ENCODE peak calls at places on chromosomes 3 and 15, in five cellular contexts. O is fibroblast of lung; Y is CD4-positive, alpha-beta T cell; T is heart left ventricle; H is left ventricle myocardium inferior. Q is an unnamed sample.

GRCh38 chr3:186772886-186773417 is 10.4 kb upstream of the EIF4A2 start:
- DNase-seq in Y (peak), H (peak), O (peak), T (peak), Q (no peak)

GRCh38 chr3:188972313-188972712 is 199.5 kb upstream of the TPRG1 start:
- DNase-seq in T (no peak), H (no peak), Y (no peak), O (no peak), Q (no peak)

GRCh38 chr3:55487376-55488241 is 503 bp upstream of the WNT5A start:
- DNase-seq in O (peak), H (peak), Y (no peak), T (peak), Q (peak)

GRCh38 chr15:50790778-50791536 is 25.5 kb upstream of the SPPL2A start:
- DNase-seq in O (no peak), T (no peak), Y (no peak), H (no peak), Q (no peak)

GRCh38 chr15:47513496-47513895 is 203.8 kb upstream of the SEMA6D start:
- DNase-seq in O (no peak), H (no peak), T (no peak), Y (no peak), Q (no peak)

GRCh38 chr15:68559342-68560310 is 19.2 kb upstream of the CORO2B start:
- DNase-seq in H (peak), Y (peak), T (peak), O (peak), Q (peak)

GRCh38 chr3:54670269-54671000 is 257.4 kb downstream of the LRTM1 start:
- DNase-seq in Y (no peak), H (no peak), O (no peak), T (no peak), Q (no peak)

GRCh38 chr15:31250033-31250432 is 76.6 kb upstream of the KLF13 start:
- DNase-seq in T (no peak), O (no peak), H (no peak), Y (no peak), Q (no peak)

GRCh38 chr3:177478170-177478859 is 281.0 kb upstream of the TBL1XR1 start:
- DNase-seq in Y (no peak), H (no peak), O (peak), T (no peak), Q (peak)

GRCh38 chr3:37481986-37482385 is 307.6 kb upstream of the LRRFIP2 start:
- DNase-seq in Y (no peak), H (no peak), O (no peak), T (no peak), Q (no peak)

GRCh38 chr3:14413381-14414071 is 11.1 kb downstream of the SLC6A6 start:
- DNase-seq in T (no peak), O (peak), Y (no peak), H (no peak), Q (no peak)

GRCh38 chr3:123610331-123610730 is 25.5 kb upstream of the HACD2 start:
- DNase-seq in H (no peak), Y (no peak), T (no peak), O (no peak), Q (peak)

GRCh38 chr15:49370782-49371181 is 52.3 kb upstream of the FGF7 start:
- DNase-seq in Y (no peak), O (peak), T (no peak), H (no peak), Q (no peak)

GRCh38 chr3:23640472-23641146 is 165.1 kb upstream of the UBE2E1 start:
- DNase-seq in T (no peak), O (no peak), H (no peak), Y (no peak), Q (no peak)

GRCh38 chr3:72490688-72491430 is 357.4 kb downstream of the SHQ1 start:
- DNase-seq in O (no peak), H (no peak), Y (no peak), T (no peak), Q (no peak)

GRCh38 chr3:159987291-159987711 is 1.3 kb upstream of the IL12A start:
- DNase-seq in O (peak), T (no peak), H (no peak), Y (no peak), Q (no peak)

GRCh38 chr15:68275165-68275746 is 2.3 kb upstream of the FEM1B start:
- DNase-seq in O (no peak), T (no peak), H (no peak), Y (no peak), Q (no peak)

GRCh38 chr3:38124324-38125122 is 12.4 kb downstream of the ACAA1 start:
- DNase-seq in T (no peak), O (no peak), Y (no peak), H (no peak), Q (no peak)

GRCh38 chr3:137205394-137206060 is 247.7 kb downstream of the IL20RB start:
- DNase-seq in T (no peak), O (peak), H (no peak), Y (no peak), Q (no peak)

GRCh38 chr3:49173792-49174170 is 2.4 kb downstream of the KLHDC8B start:
- DNase-seq in O (peak), T (peak), Y (no peak), H (peak), Q (no peak)

GRCh38 chr3:79761441-79761840 is 6.4 kb downstream of the ROBO1 start:
- DNase-seq in T (no peak), H (no peak), O (no peak), Y (no peak), Q (peak)

GRCh38 chr15:43954181-43954621 is 127.4 kb downstream of the WDR76 start:
- DNase-seq in Y (no peak), O (peak), H (no peak), T (no peak), Q (no peak)

GRCh38 chr3:155853214-155854146 is 747 bp downstream of the SLC33A1 start:
- DNase-seq in H (peak), T (peak), Y (no peak), O (peak), Q (peak)

GRCh38 chr3:172616061-172616461 is 92.8 kb upstream of the TNFSF10 start:
- DNase-seq in Y (no peak), T (no peak), O (peak), H (no peak), Q (no peak)

GRCh38 chr3:98793971-98794370 is 30.8 kb downstream of the ST3GAL6 start:
- DNase-seq in T (no peak), O (peak), Y (no peak), H (no peak), Q (no peak)

GRCh38 chr3:149471991-149472390 is 2.5 kb upstream of the TM4SF4 start:
- DNase-seq in H (no peak), T (no peak), O (peak), Y (no peak), Q (no peak)

GRCh38 chr15:88890495-88890894 is 4.8 kb downstream of the HAPLN3 start:
- DNase-seq in O (peak), Y (no peak), T (no peak), H (no peak), Q (no peak)

GRCh38 chr3:96294143-96294542 is 520.3 kb upstream of the EPHA6 start:
- DNase-seq in H (no peak), Y (no peak), O (no peak), T (no peak), Q (no peak)

GRCh38 chr3:190911382-190911781 is 48.9 kb upstream of the GMNC start:
- DNase-seq in Y (no peak), O (no peak), H (no peak), T (no peak), Q (peak)

GRCh38 chr3:181699171-181699903 is 12.4 kb upstream of the SOX2 start:
- DNase-seq in T (no peak), H (no peak), Y (no peak), O (peak), Q (no peak)

GRCh38 chr3:142853270-142854163 is 35.4 kb downstream of the PCOLCE2 start:
- DNase-seq in T (peak), Y (no peak), O (peak), H (peak), Q (peak)

GRCh38 chr3:53045107-53045783 is 628 bp downstream of the SFMBT1 start:
- DNase-seq in O (peak), H (peak), T (peak), Y (peak), Q (peak)

GRCh38 chr3:61687206-61687605 is 125.8 kb downstream of the PTPRG start:
- DNase-seq in Y (no peak), O (no peak), T (no peak), H (no peak), Q (no peak)

GRCh38 chr3:122572940-122573412 is 4.5 kb upstream of the PARP15 start:
- DNase-seq in O (peak), H (no peak), Y (no peak), T (no peak), Q (peak)

GRCh38 chr3:13785853-13786455 is 93.9 kb downstream of the WNT7A start:
- DNase-seq in O (no peak), Y (no peak), T (no peak), H (no peak), Q (no peak)

GRCh38 chr15:73686781-73687256 is 2.6 kb downstream of the CD276 start:
- DNase-seq in T (no peak), Y (no peak), O (peak), H (no peak), Q (no peak)
- TF ChIP-seq CTCF in T (no peak), Y (no peak), O (no peak), H (no peak), Q (no peak)

GRCh38 chr3:127747066-127747465 is 74.3 kb downstream of the ABTB1 start:
- DNase-seq in O (no peak), H (no peak), Y (no peak), T (no peak), Q (no peak)

GRCh38 chr3:127746400-127747057 is 73.8 kb downstream of the ABTB1 start:
- DNase-seq in O (no peak), T (peak), Y (no peak), H (peak), Q (no peak)

GRCh38 chr3:127749361-127749760 is 73.0 kb downstream of the MGLL start:
- DNase-seq in H (no peak), Y (no peak), O (peak), T (no peak), Q (no peak)

GRCh38 chr3:127748754-127749327 is 73.5 kb downstream of the MGLL start:
- DNase-seq in T (peak), O (peak), Y (no peak), H (no peak), Q (no peak)

GRCh38 chr3:127747751-127748521 is 74.4 kb downstream of the MGLL start:
- DNase-seq in Y (no peak), T (peak), H (peak), O (peak), Q (no peak)
- TF ChIP-seq CTCF in Y (no peak), T (no peak), H (peak), O (no peak), Q (no peak)

GRCh38 chr15:95024388-95024787 is 793.0 kb downstream of the MCTP2 start:
- DNase-seq in O (peak), T (no peak), H (no peak), Y (no peak), Q (peak)
- TF ChIP-seq CTCF in O (peak), T (peak), H (peak), Y (no peak), Q (peak)

DNA sequence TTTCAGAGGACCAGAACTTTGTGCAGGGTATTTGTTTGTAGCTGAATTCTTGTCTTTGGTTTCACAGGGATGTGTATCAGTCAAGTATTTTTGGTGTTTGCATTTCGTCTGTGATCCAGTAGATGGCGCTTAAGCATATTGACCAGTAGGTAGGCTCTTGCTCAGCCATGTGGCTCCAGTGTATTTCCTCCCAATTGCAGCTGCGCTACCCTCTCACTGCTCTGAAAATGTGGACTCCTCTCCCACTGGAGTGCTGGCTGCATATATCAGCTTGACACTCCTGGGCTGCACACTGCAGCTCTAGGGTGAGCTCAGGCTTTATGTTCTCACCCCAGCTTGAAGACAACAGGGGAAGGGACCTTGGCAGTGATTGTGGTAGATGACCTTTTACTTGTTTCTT is 1264.3 kb upstream of the ALCAM start:
- DNase-seq in T (no peak), H (no peak), O (peak), Y (no peak), Q (peak)
- TF ChIP-seq CTCF in T (peak), H (peak), O (peak), Y (no peak), Q (peak)

GRCh38 chr3:170806676-170807075 is 63.3 kb downstream of the RPL22L1 start:
- DNase-seq in Y (no peak), H (no peak), T (no peak), O (peak), Q (no peak)

GRCh38 chr3:170811515-170811914 is 58.5 kb downstream of the RPL22L1 start:
- DNase-seq in Y (no peak), O (peak), T (no peak), H (no peak), Q (no peak)

GRCh38 chr3:170808041-170808440 is 62.0 kb downstream of the RPL22L1 start:
- DNase-seq in H (no peak), O (no peak), Y (no peak), T (no peak), Q (peak)

GRCh38 chr3:170809975-170810357 is 60.0 kb downstream of the RPL22L1 start:
- DNase-seq in T (no peak), Y (no peak), H (no peak), O (peak), Q (no peak)

DNA sequence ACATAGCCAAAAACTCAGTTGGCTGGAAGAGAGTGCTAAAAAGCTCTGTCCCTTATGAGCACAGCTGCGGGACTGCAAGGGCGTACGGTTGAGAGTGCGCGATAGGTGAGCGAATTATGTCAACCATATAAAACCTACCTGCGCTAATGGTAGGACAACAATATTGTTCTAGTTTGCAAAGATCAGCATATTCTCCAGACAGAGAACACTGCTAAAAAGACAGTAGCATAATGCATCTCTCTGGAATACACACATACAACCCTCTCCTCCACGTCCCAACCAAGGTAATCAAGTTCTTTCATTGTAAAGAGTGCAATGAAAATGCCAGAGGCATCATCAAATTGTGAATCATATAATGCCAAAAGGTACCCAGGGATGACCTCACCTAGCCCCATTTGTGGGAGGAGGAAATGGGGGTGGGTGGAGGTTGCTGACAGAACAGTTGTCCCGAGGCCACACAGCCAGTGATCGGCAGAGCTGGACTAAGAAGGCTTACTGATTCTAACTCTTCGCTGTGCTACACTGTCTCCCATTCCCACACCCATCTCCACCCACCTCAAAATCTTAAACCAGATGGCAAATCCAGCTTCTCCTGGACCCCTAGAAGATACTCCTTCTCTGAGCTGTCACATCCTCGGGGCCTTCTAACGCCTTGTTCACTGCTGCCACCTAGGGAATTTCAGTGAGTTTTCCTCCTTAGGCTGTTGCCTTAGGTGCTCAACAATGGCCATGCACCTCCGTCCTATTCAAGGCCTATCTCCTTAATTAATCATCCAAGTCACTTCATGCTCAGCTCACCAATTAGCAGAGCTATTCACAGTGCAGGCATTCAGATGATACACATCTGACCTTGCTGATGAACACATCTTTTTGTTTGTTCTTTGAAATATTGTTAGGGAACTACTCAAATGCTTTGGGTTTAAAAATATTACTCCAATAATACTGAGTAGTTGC is 60.7 kb downstream of the RPL22L1 start:
- DNase-seq in Y (no peak), H (no peak), O (peak), T (no peak), Q (peak)
- TF ChIP-seq CTCF in Y (no peak), H (peak), O (peak), T (peak), Q (peak)

Q was measured in A673.